ENCODE peak calls at places on chromosome 14, in eight cellular contexts. C, A, I, S, T, M, Y and P are unnamed samples.

GRCh38 chr14:24139272-24139934 is 2.0 kb downstream of the EMC9 start:
- DNase-seq in Y (no peak), C (no peak), A (no peak), S (no peak), I (peak), M (no peak), T (no peak), P (no peak)

GRCh38 chr14:68952544-68953535 is 26.3 kb downstream of the ACTN1 start:
- DNase-seq in Y (no peak), I (no peak), A (peak), M (no peak), C (peak), T (peak), S (no peak), P (peak)

GRCh38 chr14:89775161-89775560 is 179.4 kb downstream of the EFCAB11 start:
- DNase-seq in I (no peak), A (no peak), C (no peak), S (no peak), T (no peak), M (no peak), Y (no peak), P (no peak)

GRCh38 chr14:59275668-59276067 is 87.2 kb downstream of the DAAM1 start:
- DNase-seq in S (peak), C (no peak), I (peak), A (peak), T (peak), M (no peak), Y (no peak), P (no peak)

GRCh38 chr14:59547310-59547709 is 29.3 kb downstream of the CCDC175 start:
- DNase-seq in I (no peak), T (no peak), M (no peak), A (no peak), C (no peak), Y (no peak), S (no peak), P (no peak)

GRCh38 chr14:51855234-51855633 is 5.2 kb upstream of the GNG2 start:
- DNase-seq in T (no peak), C (no peak), S (no peak), M (no peak), Y (no peak), A (peak), I (no peak), P (no peak)

GRCh38 chr14:58104808-58105207 is 47.2 kb downstream of the ARMH4 start:
- DNase-seq in S (no peak), A (peak), C (no peak), Y (no peak), M (no peak), T (peak), I (no peak), P (no peak)

GRCh38 chr14:68544150-68544892 is 248.5 kb downstream of the ZFP36L1 start:
- DNase-seq in A (peak), I (no peak), C (peak), S (no peak), Y (peak), M (no peak), T (peak), P (no peak)

GRCh38 chr14:74910556-74910955 is 12.5 kb downstream of the RPS6KL1 start:
- DNase-seq in I (no peak), C (no peak), M (no peak), A (no peak), Y (no peak), S (no peak), T (no peak), P (no peak)

GRCh38 chr14:70709726-70710382 is 68.1 kb downstream of the TTC9 start:
- DNase-seq in C (no peak), M (no peak), T (no peak), A (no peak), Y (no peak), S (no peak), I (no peak), P (no peak)

GRCh38 chr14:70716483-70716882 is 74.8 kb downstream of the TTC9 start:
- DNase-seq in Y (no peak), S (no peak), M (no peak), I (no peak), C (no peak), T (no peak), A (no peak), P (no peak)

GRCh38 chr14:70713096-70713875 is 71.6 kb downstream of the TTC9 start:
- DNase-seq in M (peak), T (no peak), I (no peak), C (no peak), A (peak), Y (no peak), S (no peak), P (no peak)

GRCh38 chr14:70716958-70717357 is 75.2 kb downstream of the TTC9 start:
- DNase-seq in M (no peak), S (no peak), A (no peak), C (no peak), T (no peak), Y (no peak), I (no peak), P (no peak)

GRCh38 chr14:70714055-70714550 is 72.4 kb downstream of the TTC9 start:
- DNase-seq in C (no peak), S (peak), M (peak), I (peak), A (peak), T (peak), Y (no peak), P (no peak)
- TF ChIP-seq CTCF in C (peak), S (peak), M (peak), I (peak), A (peak), T (peak), Y (peak), P (peak)

GRCh38 chr14:36450550-36450949 is 69.5 kb downstream of the NKX2-1 start:
- DNase-seq in T (no peak), C (no peak), I (peak), Y (no peak), S (no peak), A (no peak), M (peak), P (no peak)
- TF ChIP-seq CTCF in T (no peak), C (no peak), I (no peak), Y (no peak), S (no peak), A (no peak), M (peak), P (no peak)

GRCh38 chr14:35285991-35286564 is 6.1 kb upstream of the PSMA6 start:
- DNase-seq in C (no peak), Y (no peak), I (no peak), A (no peak), S (no peak), T (no peak), M (no peak), P (no peak)
- TF ChIP-seq CTCF in C (no peak), Y (no peak), I (no peak), A (no peak), S (no peak), T (no peak), M (no peak), P (no peak)

GRCh38 chr14:103856105-103856504 is 8.7 kb upstream of the PPP1R13B start:
- DNase-seq in T (no peak), C (no peak), S (no peak), I (no peak), Y (no peak), A (no peak), M (peak), P (no peak)

GRCh38 chr14:103855734-103856095 is 8.3 kb upstream of the PPP1R13B start:
- DNase-seq in Y (no peak), M (no peak), I (no peak), S (no peak), C (no peak), A (no peak), T (peak), P (no peak)

GRCh38 chr14:103858063-103858820 is 10.9 kb upstream of the PPP1R13B start:
- DNase-seq in I (no peak), S (no peak), Y (no peak), A (no peak), T (no peak), C (no peak), M (no peak), P (no peak)

GRCh38 chr14:103854822-103855733 is 7.7 kb upstream of the PPP1R13B start:
- DNase-seq in Y (peak), S (no peak), C (no peak), M (peak), T (no peak), A (no peak), I (no peak), P (peak)

GRCh38 chr14:103857256-103857655 is 9.9 kb upstream of the PPP1R13B start:
- DNase-seq in Y (no peak), S (no peak), C (no peak), I (no peak), A (no peak), M (no peak), T (no peak), P (no peak)
- TF ChIP-seq CTCF in Y (no peak), S (no peak), C (no peak), I (no peak), A (no peak), M (no peak), T (no peak), P (no peak)

DNA sequence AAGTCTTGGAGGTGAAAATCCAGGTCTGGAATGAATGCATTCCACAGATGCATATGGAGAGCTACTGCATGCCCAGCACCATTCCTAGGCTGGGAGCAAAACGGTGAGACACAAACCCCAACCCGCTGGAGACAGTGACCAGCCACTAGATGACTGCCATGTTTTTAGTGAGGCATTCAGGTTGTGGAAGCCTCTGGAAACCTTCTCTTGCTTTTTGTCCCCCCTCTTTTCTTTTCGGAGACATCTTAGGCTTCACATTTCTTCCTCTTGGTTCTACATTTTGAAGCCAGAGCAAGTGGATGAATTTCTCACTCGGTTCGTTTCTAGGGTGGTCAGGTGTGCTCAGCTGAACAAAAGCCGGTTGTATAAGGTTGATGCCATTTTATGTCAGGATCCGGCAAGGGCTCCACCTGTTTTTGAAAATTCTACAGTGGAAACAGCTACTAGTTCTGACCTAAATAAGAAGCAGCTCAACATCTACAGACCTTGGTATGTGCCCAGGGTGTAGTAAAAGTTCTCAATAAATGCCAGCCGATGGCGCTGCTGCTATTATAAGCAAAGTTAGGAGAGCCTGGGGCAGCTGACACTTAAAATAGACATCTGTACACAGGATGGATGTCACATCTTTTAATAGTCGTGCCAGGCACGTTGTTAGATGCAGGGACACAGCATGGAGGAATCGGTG is 1.8 kb upstream of the ZNF839 start:
- DNase-seq in Y (no peak), C (peak), I (peak), T (peak), S (no peak), A (no peak), M (peak), P (no peak)
- TF ChIP-seq CTCF in Y (no peak), C (peak), I (no peak), T (peak), S (peak), A (no peak), M (peak), P (no peak)

GRCh38 chr14:40838601-40839000 is 768.1 kb upstream of the LRFN5 start:
- DNase-seq in Y (no peak), A (no peak), T (no peak), C (no peak), M (no peak), S (no peak), I (no peak), P (no peak)
- TF ChIP-seq CTCF in Y (no peak), A (no peak), T (no peak), C (no peak), M (no peak), S (no peak), I (no peak), P (no peak)

DNA sequence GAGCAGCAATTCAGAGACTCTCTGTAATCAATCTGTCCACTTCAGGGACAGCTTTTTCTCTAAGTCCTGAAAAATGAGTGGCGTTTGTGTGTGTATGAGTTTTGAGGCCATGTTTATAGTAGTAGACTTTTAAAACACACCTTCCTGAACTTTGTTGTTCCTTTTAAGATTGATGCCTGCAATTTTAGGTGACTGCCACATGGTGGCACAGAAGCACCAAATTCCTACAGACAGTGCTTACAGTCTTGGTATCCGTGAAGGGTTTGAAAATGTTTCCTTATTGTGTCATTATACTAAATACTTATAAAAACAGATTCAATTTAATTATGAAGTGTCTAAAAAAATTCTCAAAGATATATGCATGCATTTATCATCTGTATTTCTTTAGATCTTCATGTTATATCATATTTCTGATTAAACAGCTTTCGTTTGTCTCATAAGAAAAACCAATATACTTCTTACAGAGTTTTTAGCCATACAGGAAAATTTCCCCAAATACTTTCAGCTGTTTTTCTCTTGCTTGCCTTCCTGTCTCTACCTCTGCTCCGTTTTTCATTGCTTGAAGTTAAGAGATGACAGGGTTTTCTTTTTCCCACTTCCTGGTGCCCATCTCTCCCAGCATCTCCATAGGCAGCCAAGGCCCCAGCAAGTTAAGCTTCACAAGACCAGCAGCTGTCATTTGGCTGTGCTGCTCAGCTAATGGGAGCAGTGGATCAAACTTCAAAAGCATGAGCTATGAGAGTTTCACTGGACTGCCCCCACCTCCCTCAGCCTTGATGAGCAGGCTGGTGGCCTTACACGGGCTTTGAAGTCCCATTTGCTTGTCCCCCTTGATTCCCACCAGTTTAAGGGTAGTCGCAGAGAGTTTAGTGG is 259.6 kb downstream of the AKAP6 start:
- DNase-seq in T (peak), S (no peak), A (peak), M (peak), Y (no peak), C (no peak), I (peak), P (no peak)
- TF ChIP-seq CTCF in T (peak), S (peak), A (peak), M (peak), Y (no peak), C (peak), I (peak), P (peak)